ENCODE peak calls at places on chromosomes 1 and 21, in five cellular contexts. O is cardiac fibroblast, M is aorta, B is RWPE2, D is cardiac muscle cell. S is an unnamed sample.

GRCh38 chr21:29888437-29888836 is 51.4 kb downstream of the GRIK1 start:
- DNase-seq in D (no peak), B (no peak), M (no peak), O (no peak), S (no peak)

GRCh38 chr1:81681570-81681969 is 119.2 kb upstream of the ADGRL2 start:
- DNase-seq in D (peak), M (no peak), B (no peak), O (peak), S (no peak)

GRCh38 chr1:180155202-180155682 is 573 bp downstream of the QSOX1 start:
- DNase-seq in M (no peak), B (no peak), D (no peak), O (no peak), S (no peak)

GRCh38 chr1:15667362-15667761 is 16.8 kb upstream of the PLEKHM2 start:
- DNase-seq in B (no peak), M (no peak), D (no peak), O (no peak), S (no peak)

GRCh38 chr1:159879136-159879535 is 16.7 kb upstream of the VSIG8 start:
- DNase-seq in M (no peak), D (no peak), B (no peak), O (no peak), S (no peak)

GRCh38 chr1:207923561-207923960 is 12.6 kb upstream of the CD34 start:
- DNase-seq in D (no peak), O (no peak), B (no peak), M (no peak), S (no peak)

GRCh38 chr1:109942434-109942833 is 31.8 kb downstream of the CSF1 start:
- DNase-seq in B (no peak), M (no peak), O (no peak), D (no peak), S (no peak)

GRCh38 chr1:21289700-21290545 is at the start of gene ECE1:
- DNase-seq in D (peak), M (peak), B (no peak), O (no peak), S (peak)

GRCh38 chr21:28541371-28542112 is 451.1 kb downstream of the LTN1 start:
- DNase-seq in M (no peak), O (peak), D (no peak), B (no peak), S (no peak)

GRCh38 chr1:203088441-203088840 is 2.6 kb upstream of the MYOG start:
- DNase-seq in O (no peak), M (no peak), B (no peak), D (no peak), S (no peak)

DNA sequence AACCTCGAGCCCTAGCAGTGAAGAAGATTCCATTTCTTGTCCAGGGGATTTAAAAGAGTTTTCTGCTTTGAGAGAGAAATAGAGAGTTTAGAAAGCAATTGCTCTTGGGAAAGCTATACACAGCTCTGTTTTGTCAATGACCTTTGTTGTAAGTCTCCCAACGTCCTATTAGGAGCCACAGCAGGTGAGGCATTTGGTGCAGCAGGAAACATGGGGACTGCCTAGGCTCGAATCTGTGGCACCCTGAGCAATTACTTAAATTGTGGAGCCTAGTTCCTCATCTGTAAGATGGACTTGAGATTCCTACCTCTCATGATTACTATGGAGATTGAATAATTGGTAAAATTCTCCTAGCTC is 8.2 kb downstream of the DCLRE1B start:
- DNase-seq in D (no peak), M (no peak), B (no peak), O (no peak), S (no peak)
- H3K4me3 ChIP-seq in D (no peak), M (no peak), B (no peak), O (no peak), S (peak)

GRCh38 chr1:54996359-54996868 is 2.3 kb upstream of the BSND start:
- DNase-seq in O (peak), D (peak), B (peak), M (peak), S (no peak)
- H3K4me3 ChIP-seq in O (no peak), D (no peak), B (no peak), M (no peak), S (no peak)

DNA sequence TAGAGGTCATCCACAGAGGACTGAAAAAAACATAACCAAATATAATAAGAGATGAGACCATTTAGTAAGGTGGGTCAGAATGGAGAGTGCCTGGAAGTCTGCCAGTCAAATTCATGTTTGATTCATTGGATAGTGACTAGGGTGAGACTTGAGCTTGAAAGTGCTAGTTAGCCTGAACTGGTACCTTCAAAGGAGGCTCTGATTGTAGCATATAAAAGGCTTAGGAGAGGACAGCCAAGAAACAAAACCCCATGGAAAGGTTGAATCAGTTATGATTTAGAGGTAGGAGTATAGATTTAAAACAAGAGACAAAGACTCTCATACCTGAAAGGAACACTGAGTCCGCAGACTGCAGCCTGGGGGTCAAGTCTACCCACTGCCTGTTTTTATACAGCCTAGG is 44.4 kb upstream of the LRRC8C start:
- DNase-seq in B (no peak), D (no peak), O (no peak), M (no peak), S (no peak)
- H3K4me3 ChIP-seq in B (no peak), D (no peak), O (no peak), M (no peak), S (no peak)

DNA sequence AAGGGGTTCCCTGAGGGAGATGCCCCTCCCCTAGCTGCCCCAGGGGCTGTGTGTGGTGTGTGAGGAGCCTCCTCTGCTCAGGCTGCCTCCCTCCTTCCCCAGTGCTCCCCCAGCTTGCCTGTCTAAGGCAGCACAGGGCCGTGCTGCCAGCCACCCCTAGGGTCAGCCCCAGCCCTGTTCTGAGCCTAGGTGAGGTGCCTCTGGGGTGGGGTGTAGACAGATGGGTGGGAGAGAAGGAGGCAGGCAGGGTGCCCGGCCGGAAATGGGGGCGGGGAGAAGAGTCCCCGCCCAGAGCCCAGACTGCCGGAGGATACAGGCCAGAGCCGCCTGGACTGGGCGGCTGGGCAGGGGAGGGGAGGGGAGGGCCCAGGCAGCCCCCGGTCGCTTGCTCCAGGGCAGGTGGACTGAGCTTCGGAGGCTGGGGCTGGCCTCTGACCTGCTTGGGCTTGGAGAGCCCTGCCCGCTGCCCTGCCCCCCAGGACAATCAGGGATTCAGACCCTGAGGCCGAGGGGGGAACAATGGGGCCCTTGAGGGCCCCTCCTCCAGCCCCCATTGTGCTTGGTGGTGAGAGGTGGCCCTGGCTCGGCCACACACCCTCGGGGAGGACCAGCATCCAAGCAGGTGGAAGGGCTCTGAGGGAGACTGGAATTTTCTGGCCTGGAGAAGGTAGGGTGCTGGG is at the start of gene GJC2:
- DNase-seq in B (peak), O (peak), M (peak), D (peak), S (no peak)
- H3K4me3 ChIP-seq in B (peak), O (no peak), M (no peak), D (no peak), S (peak)

GRCh38 chr1:85289207-85289847 is 12.9 kb upstream of the BCL10 start:
- DNase-seq in M (no peak), O (peak), D (peak), B (peak), S (no peak)

GRCh38 chr1:85295006-85295431 is 18.6 kb upstream of the BCL10 start:
- DNase-seq in D (no peak), O (no peak), M (no peak), B (no peak), S (no peak)

GRCh38 chr1:85290826-85291225 is 14.4 kb upstream of the BCL10 start:
- DNase-seq in M (no peak), D (no peak), B (no peak), O (no peak), S (no peak)

GRCh38 chr1:85284202-85284601 is 7.8 kb upstream of the BCL10 start:
- DNase-seq in D (no peak), O (no peak), B (no peak), M (no peak), S (no peak)

DNA sequence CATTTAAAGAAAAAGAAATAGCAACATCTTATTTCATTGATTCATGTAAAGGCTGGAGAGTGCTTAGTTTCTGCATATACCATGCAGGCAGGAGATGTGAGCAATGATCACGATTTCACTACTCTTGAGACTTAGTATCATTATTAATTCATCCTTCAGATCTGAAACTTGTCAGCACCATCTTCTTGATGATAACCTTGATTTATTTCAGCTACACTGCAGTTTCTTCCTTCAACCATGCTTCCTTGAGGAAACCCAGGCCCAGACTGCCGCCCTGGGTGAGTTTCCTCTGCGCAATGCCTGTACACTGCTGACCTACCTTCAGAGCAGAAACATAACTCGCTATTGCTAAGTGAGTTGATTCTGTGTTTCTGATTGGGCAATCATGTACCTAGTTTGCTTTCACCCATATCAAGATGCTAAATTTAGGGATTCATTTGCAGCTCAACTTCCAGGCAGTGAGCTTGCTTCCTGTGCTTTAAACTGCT is 13.5 kb upstream of the BCL10 start:
- DNase-seq in O (no peak), M (no peak), D (no peak), B (no peak), S (no peak)
- H3K4me3 ChIP-seq in O (no peak), M (no peak), D (no peak), B (no peak), S (no peak)